ENCODE peak calls at places on chromosomes 2 and 18, in seven cellular contexts. G is SK-MEL-5; A is T-helper 9 cell; R is T-helper 1 cell; H is activated T-cell treated with anti-CD3 and anti-CD28 coated beads, Interleukin-2, amount 50 U/mL, for 24 hours; I is PC-3; Q is A549. S is an unnamed sample.

GRCh38 chr2:133135035-133135654 is 433.1 kb downstream of the NCKAP5 start:
- DNase-seq in I (no peak), Q (no peak), G (no peak), A (no peak), H (no peak), R (no peak), S (no peak)

GRCh38 chr2:156445311-156446218 is 9.4 kb downstream of the GPD2 start:
- DNase-seq in R (no peak), G (no peak), I (peak), A (no peak), H (no peak), Q (no peak), S (peak)

GRCh38 chr18:39053569-39053968 is 1488.0 kb upstream of the CELF4 start:
- DNase-seq in A (no peak), G (no peak), H (no peak), Q (no peak), R (no peak), I (no peak), S (no peak)

GRCh38 chr2:132547089-132547687 is 122.8 kb downstream of the LYPD1 start:
- DNase-seq in A (peak), I (peak), H (no peak), Q (peak), G (peak), R (peak), S (peak)

GRCh38 chr18:38025433-38026038 is 459.9 kb upstream of the CELF4 start:
- DNase-seq in A (no peak), I (peak), R (no peak), G (no peak), Q (no peak), H (no peak), S (no peak)

GRCh38 chr18:58649966-58650816 is 21.1 kb upstream of the MALT1 start:
- DNase-seq in G (no peak), Q (no peak), I (no peak), H (no peak), R (no peak), A (no peak), S (no peak)

GRCh38 chr2:200039847-200040246 is 84.5 kb downstream of the MAIP1 start:
- DNase-seq in Q (no peak), I (no peak), A (no peak), R (no peak), H (no peak), G (peak), S (no peak)

GRCh38 chr18:44914028-44914427 is 233.3 kb downstream of the SETBP1 start:
- DNase-seq in R (no peak), A (no peak), I (no peak), Q (no peak), G (no peak), H (no peak), S (no peak)

GRCh38 chr2:30233142-30233961 is 2.0 kb downstream of the LBH start:
- DNase-seq in I (no peak), Q (peak), A (no peak), H (peak), G (no peak), R (no peak), S (no peak)

GRCh38 chr18:58584219-58585127 is 44.4 kb downstream of the ALPK2 start:
- DNase-seq in H (no peak), Q (no peak), I (peak), G (no peak), A (no peak), R (no peak), S (no peak)

GRCh38 chr2:20071397-20072383 is 20.3 kb upstream of the LAPTM4A start:
- DNase-seq in A (no peak), R (no peak), G (peak), Q (peak), H (no peak), I (peak), S (no peak)

GRCh38 chr2:111898703-111899514 is 502 bp downstream of the MERTK start:
- DNase-seq in G (no peak), I (no peak), H (peak), Q (no peak), R (no peak), A (peak), S (no peak)

GRCh38 chr18:32661486-32662299 is 111.1 kb downstream of the KLHL14 start:
- DNase-seq in I (peak), H (no peak), A (no peak), G (no peak), R (no peak), Q (no peak), S (peak)

GRCh38 chr2:55106148-55106547 is 55.9 kb upstream of the RTN4 start:
- DNase-seq in I (no peak), G (no peak), Q (no peak), R (no peak), A (no peak), H (no peak), S (no peak)

GRCh38 chr2:3779650-3780049 is 76.3 kb downstream of the DCDC2C start:
- DNase-seq in G (no peak), R (no peak), Q (no peak), H (no peak), I (no peak), A (no peak), S (no peak)

GRCh38 chr2:241252778-241253475 is 62.5 kb downstream of the HDLBP start:
- DNase-seq in G (no peak), R (no peak), A (no peak), Q (no peak), I (no peak), H (no peak), S (no peak)

GRCh38 chr2:48346124-48346536 is 183.8 kb upstream of the STON1 start:
- DNase-seq in I (peak), R (no peak), Q (no peak), A (no peak), G (no peak), H (no peak), S (no peak)

GRCh38 chr2:157838442-157839161 is 37.5 kb downstream of the ACVR1 start:
- DNase-seq in H (no peak), Q (peak), R (no peak), A (no peak), G (peak), I (peak), S (peak)

GRCh38 chr2:127516031-127516430 is 10.3 kb downstream of the IWS1 start:
- DNase-seq in G (no peak), R (no peak), H (no peak), A (no peak), Q (no peak), I (no peak), S (no peak)

GRCh38 chr2:159946326-159946992 is 116.0 kb downstream of the PLA2R1 start:
- DNase-seq in H (no peak), R (no peak), Q (no peak), G (no peak), A (no peak), I (peak), S (no peak)

GRCh38 chr2:196171946-196172345 is 568 bp upstream of the STK17B start:
- DNase-seq in H (no peak), G (no peak), A (no peak), Q (no peak), R (no peak), I (no peak), S (no peak)

GRCh38 chr2:26217720-26218119 is 26.7 kb downstream of the HADHA start:
- DNase-seq in H (no peak), Q (no peak), R (no peak), G (no peak), I (no peak), A (no peak), S (no peak)

GRCh38 chr2:176181551-176181950 is 6.9 kb upstream of the HOXD1 start:
- DNase-seq in I (no peak), A (no peak), G (no peak), H (no peak), Q (no peak), R (no peak), S (no peak)

GRCh38 chr2:149394864-149395263 is 64.5 kb downstream of the LYPD6 start:
- DNase-seq in G (no peak), I (peak), A (no peak), H (no peak), R (no peak), Q (no peak), S (no peak)

GRCh38 chr18:70072678-70073077 is 125.0 kb upstream of the CD226 start:
- DNase-seq in Q (no peak), G (peak), R (no peak), A (no peak), I (peak), H (no peak), S (peak)

GRCh38 chr18:21686282-21687105 is 18.1 kb downstream of the ABHD3 start:
- DNase-seq in H (no peak), I (no peak), A (no peak), R (no peak), Q (no peak), G (no peak), S (no peak)

GRCh38 chr2:166074430-166074829 is 53.4 kb downstream of the SCN1A start:
- DNase-seq in A (no peak), I (no peak), R (no peak), H (no peak), G (no peak), Q (no peak), S (no peak)

GRCh38 chr2:169968767-169969166 is 141.5 kb downstream of the UBR3 start:
- DNase-seq in I (no peak), R (no peak), H (no peak), Q (no peak), G (no peak), A (no peak), S (no peak)

GRCh38 chr2:238914648-238915015 is 66.7 kb downstream of the TWIST2 start:
- DNase-seq in R (no peak), H (no peak), G (no peak), Q (no peak), A (no peak), I (peak), S (no peak)

GRCh38 chr18:55387139-55387984 is 200.6 kb downstream of the TCF4 start:
- DNase-seq in I (no peak), H (no peak), A (no peak), R (no peak), G (no peak), Q (no peak), S (no peak)

S was measured in NCI-H460.